ENCODE peak calls at places on chromosome 4, in nine cellular contexts. O is CD8-positive, alpha-beta memory T cell; A is coronary artery; G is GM23338; Y is cardiac muscle cell; F is Karpas-422; P is ovary; U is sigmoid colon; W is upper lobe of right lung. H is an unnamed sample.

GRCh38 chr4:5878359-5878758 is 14.5 kb downstream of the CRMP1 start:
- DNase-seq in W (no peak), Y (no peak), P (no peak), U (no peak), F (no peak), O (no peak), G (no peak), A (no peak), H (no peak)

GRCh38 chr4:13918110-13918509 is 290.6 kb upstream of the BOD1L1 start:
- DNase-seq in P (no peak), F (no peak), Y (no peak), G (no peak), W (no peak), O (no peak), U (peak; percentile 70), A (no peak), H (no peak)

GRCh38 chr4:169984203-169984602 is 42.0 kb downstream of the MFAP3L start:
- DNase-seq in A (no peak), F (no peak), Y (no peak), G (no peak), O (no peak), U (no peak), P (no peak), W (no peak), H (no peak)

GRCh38 chr4:184368731-184369130 is 105.6 kb downstream of the IRF2 start:
- DNase-seq in W (no peak), O (no peak), A (no peak), P (no peak), Y (no peak), U (no peak), G (no peak), F (no peak), H (no peak)

GRCh38 chr4:111934294-111934693 is 211.0 kb upstream of the FAM241A start:
- DNase-seq in G (peak; percentile 11), U (no peak), A (no peak), F (no peak), Y (no peak), O (no peak), W (no peak), P (no peak), H (peak; percentile 43)

GRCh38 chr4:22668301-22668700 is 24.4 kb upstream of the GBA3 start:
- DNase-seq in P (no peak), Y (no peak), U (no peak), W (no peak), G (no peak), O (no peak), F (no peak), A (no peak), H (no peak)

GRCh38 chr4:26912069-26912468 is 51.4 kb downstream of the STIM2 start:
- DNase-seq in O (no peak), A (no peak), Y (no peak), W (no peak), P (no peak), U (no peak), F (no peak), G (no peak), H (no peak)

GRCh38 chr4:75030028-75030427 is 97.1 kb downstream of the PARM1 start:
- DNase-seq in W (no peak), O (no peak), G (no peak), Y (no peak), F (no peak), P (no peak), U (no peak), A (no peak), H (no peak)

GRCh38 chr4:183182873-183183725 is 84.0 kb downstream of the WWC2 start:
- DNase-seq in W (no peak), P (peak; percentile 47), G (peak; percentile 97), F (no peak), U (no peak), A (no peak), Y (peak; percentile 33), O (no peak), H (peak; percentile 98)

GRCh38 chr4:104596189-104596588 is 101.5 kb upstream of the CXXC4 start:
- DNase-seq in W (no peak), A (no peak), U (no peak), Y (no peak), O (no peak), G (no peak), P (no peak), F (no peak), H (no peak)

GRCh38 chr4:130110760-130111159 is 1014.8 kb downstream of the C4orf33 start:
- DNase-seq in P (no peak), O (no peak), W (no peak), A (no peak), U (no peak), G (peak; percentile 52), F (no peak), Y (no peak), H (no peak)

GRCh38 chr4:71941001-71941400 is 90.8 kb upstream of the NPFFR2 start:
- DNase-seq in Y (peak; percentile 66), P (no peak), F (peak; percentile 63), A (no peak), O (no peak), U (no peak), W (no peak), G (peak; percentile 76), H (peak; percentile 45)

GRCh38 chr4:61220556-61220955 is 20.4 kb downstream of the ADGRL3 start:
- DNase-seq in O (no peak), A (no peak), G (no peak), U (no peak), Y (no peak), P (no peak), W (no peak), F (no peak), H (no peak)

GRCh38 chr4:17124767-17125166 is 226.3 kb upstream of the LDB2 start:
- DNase-seq in Y (no peak), O (no peak), W (no peak), P (no peak), U (no peak), G (peak; percentile 31), F (peak; percentile 42), A (no peak), H (peak; percentile 15)

GRCh38 chr4:57191523-57192034 is 81.4 kb upstream of the IGFBP7 start:
- DNase-seq in A (no peak), W (no peak), F (no peak), U (peak; percentile 75), Y (no peak), P (no peak), G (peak; percentile 75), O (no peak), H (peak; percentile 5)

GRCh38 chr4:16227462-16227868 is 1.2 kb upstream of the TAPT1 start:
- DNase-seq in W (peak; percentile 65), P (peak; percentile 69), F (peak; percentile 53), Y (peak; percentile 59), G (peak; percentile 40), A (no peak), O (no peak), U (peak; percentile 78), H (peak; percentile 42)

GRCh38 chr4:54543088-54543795 is 114.5 kb upstream of the KIT start:
- DNase-seq in U (no peak), Y (no peak), A (no peak), G (no peak), P (no peak), O (no peak), W (no peak), F (no peak), H (no peak)

GRCh38 chr4:47703964-47704363 is 133.9 kb downstream of the CORIN start:
- DNase-seq in P (no peak), Y (no peak), F (no peak), A (no peak), W (no peak), U (no peak), G (no peak), O (no peak), H (peak; percentile 12)

GRCh38 chr4:47701286-47701685 is 136.6 kb downstream of the CORIN start:
- DNase-seq in U (no peak), G (no peak), F (no peak), P (no peak), O (no peak), W (no peak), A (no peak), Y (no peak), H (no peak)

GRCh38 chr4:47703008-47703407 is 134.9 kb downstream of the CORIN start:
- DNase-seq in A (no peak), U (no peak), O (no peak), P (no peak), F (no peak), Y (no peak), W (no peak), G (peak; percentile 42), H (no peak)

GRCh38 chr4:47705326-47705981 is 132.4 kb downstream of the CORIN start:
- DNase-seq in F (peak; percentile 79), G (peak; percentile 53), U (no peak), O (no peak), Y (peak; percentile 66), P (no peak), A (no peak), W (no peak), H (peak; percentile 58)

DNA sequence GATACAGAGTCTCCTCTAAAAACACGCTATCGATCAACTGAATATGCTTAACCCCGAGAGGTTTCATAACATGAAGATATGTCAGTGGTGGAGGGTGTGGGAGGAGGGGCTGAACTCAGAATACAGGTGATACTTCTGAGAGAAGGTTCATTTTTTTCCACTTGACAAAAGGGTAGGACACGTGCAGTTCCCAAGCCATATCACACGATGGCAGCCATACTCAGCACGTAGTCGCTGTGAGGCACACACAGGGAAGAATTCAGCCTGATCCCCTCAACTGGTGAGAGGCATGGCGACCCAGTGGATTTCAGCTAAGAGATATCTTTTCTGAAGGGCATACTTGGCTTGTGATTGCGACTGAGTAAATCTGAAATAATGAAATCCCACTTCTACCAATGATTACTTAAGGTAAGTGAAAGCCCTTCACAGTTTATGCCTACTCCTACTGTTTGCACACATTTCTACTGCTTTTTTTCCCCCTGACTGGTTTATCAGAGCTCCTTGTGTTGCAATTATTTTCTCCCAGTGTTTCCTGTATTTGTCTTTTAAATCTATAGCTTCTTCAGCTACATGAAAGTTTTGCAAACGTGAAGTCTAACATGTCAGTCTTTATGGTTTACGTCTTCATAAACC is 133.1 kb downstream of the CORIN start:
- DNase-seq in U (no peak), F (peak; percentile 80), P (no peak), Y (peak; percentile 83), W (no peak), G (peak; percentile 79), A (no peak), O (no peak), H (peak; percentile 70)
- H3K27ac ChIP-seq in U (no peak overlapping the region), F (no peak overlapping the region), P (no peak overlapping the region), Y (peak overlapping the region; percentile 65), W (peak overlapping the region; percentile 74), G (no peak overlapping the region), A (no peak overlapping the region), O (no peak overlapping the region), H (no peak overlapping the region)

GRCh38 chr4:39349326-39349725 is 16.8 kb downstream of the RFC1 start:
- DNase-seq in P (no peak), W (no peak), U (no peak), F (no peak), G (no peak), Y (no peak), O (no peak), A (no peak), H (no peak)
- H3K27ac ChIP-seq in P (no peak overlapping the region), W (no peak overlapping the region), U (no peak overlapping the region), F (no peak overlapping the region), G (no peak overlapping the region), Y (no peak overlapping the region), O (no peak overlapping the region), A (no peak overlapping the region), H (no peak overlapping the region)

GRCh38 chr4:2790583-2791517 is 2.0 kb upstream of the SH3BP2 start:
- DNase-seq in O (no peak), G (no peak), P (peak; percentile 42), U (peak; percentile 63), Y (no peak), A (peak; percentile 72), F (no peak), W (peak; percentile 66), H (peak; percentile 47)
- H3K27ac ChIP-seq in O (no peak overlapping the region), G (no peak overlapping the region), P (no peak overlapping the region), U (no peak overlapping the region), Y (no peak overlapping the region), A (peak overlapping the region; percentile 85), F (no peak overlapping the region), W (peak overlapping the region; percentile 13), H (no peak overlapping the region)

GRCh38 chr4:155339588-155339987 is 37.2 kb downstream of the MAP9 start:
- DNase-seq in P (no peak), W (no peak), A (no peak), G (no peak), Y (no peak), F (no peak), O (no peak), U (no peak), H (no peak)
- H3K27ac ChIP-seq in P (no peak overlapping the region), W (no peak overlapping the region), A (no peak overlapping the region), G (no peak overlapping the region), Y (no peak overlapping the region), F (no peak overlapping the region), O (no peak overlapping the region), U (no peak overlapping the region), H (no peak overlapping the region)